ENCODE peak calls at places on chromosomes 3 and 15, in four cellular contexts. L is cardiac muscle cell, T is AG04450, Z is lower leg skin. E is an unnamed sample.

GRCh38 chr15:34241376-34242350 is 16.8 kb downstream of the EMC4 start:
- DNase-seq in L (peak; percentile 60), T (no peak), Z (no peak), E (peak; percentile 70)

GRCh38 chr3:178236555-178237277 is 299.5 kb upstream of the KCNMB2 start:
- DNase-seq in L (peak; percentile 64), T (no peak), Z (no peak), E (peak; percentile 71)

GRCh38 chr3:184993394-184993793 is 159.5 kb downstream of the C3orf70 start:
- DNase-seq in L (peak; percentile 7), T (no peak), Z (no peak), E (peak; percentile 3)

GRCh38 chr15:47184003-47184404 is 533.3 kb upstream of the SEMA6D start:
- DNase-seq in L (no peak), T (no peak), Z (peak; percentile 83), E (no peak)

GRCh38 chr3:122562923-122563716 is 980 bp downstream of the PARP9 start:
- DNase-seq in L (peak; percentile 8), T (no peak), Z (no peak), E (no peak)

GRCh38 chr15:51310064-51310463 is 28.3 kb downstream of the CYP19A1 start:
- DNase-seq in L (peak; percentile 89), T (no peak), Z (no peak), E (peak; percentile 83)

GRCh38 chr15:28959326-28959725 is 73.6 kb downstream of the APBA2 start:
- DNase-seq in L (no peak), T (no peak), Z (peak; percentile 58), E (no peak)

GRCh38 chr15:51312132-51312531 is 26.3 kb downstream of the CYP19A1 start:
- DNase-seq in L (peak; percentile 51), T (peak; percentile 68), Z (no peak), E (peak; percentile 57)

GRCh38 chr3:142353571-142353970 is 94.3 kb downstream of the XRN1 start:
- DNase-seq in L (peak; percentile 7), T (no peak), Z (no peak), E (peak; percentile 17)

GRCh38 chr3:57655727-57656126 is 37.1 kb downstream of the DENND6A start:
- DNase-seq in L (no peak), T (no peak), Z (no peak), E (no peak)

GRCh38 chr15:101522621-101523559 is 33.4 kb upstream of the PCSK6 start:
- DNase-seq in L (no peak), T (no peak), Z (peak; percentile 70), E (no peak)

GRCh38 chr15:78938608-78939488 is 6.0 kb downstream of the CTSH start:
- DNase-seq in L (no peak), T (no peak), Z (no peak), E (no peak)

GRCh38 chr3:56469141-56469540 is 874 bp upstream of the ERC2 start:
- DNase-seq in L (peak; percentile 2), T (no peak), Z (no peak), E (peak; percentile 3)

GRCh38 chr3:146159037-146159436 is 1.9 kb downstream of the PLOD2 start:
- DNase-seq in L (no peak), T (no peak), Z (no peak), E (no peak)
- H3K4me3 ChIP-seq in L (peak overlapping the region; percentile 79), T (peak overlapping the region; percentile 75), Z (no peak overlapping the region), E (peak overlapping the region; percentile 67)

DNA sequence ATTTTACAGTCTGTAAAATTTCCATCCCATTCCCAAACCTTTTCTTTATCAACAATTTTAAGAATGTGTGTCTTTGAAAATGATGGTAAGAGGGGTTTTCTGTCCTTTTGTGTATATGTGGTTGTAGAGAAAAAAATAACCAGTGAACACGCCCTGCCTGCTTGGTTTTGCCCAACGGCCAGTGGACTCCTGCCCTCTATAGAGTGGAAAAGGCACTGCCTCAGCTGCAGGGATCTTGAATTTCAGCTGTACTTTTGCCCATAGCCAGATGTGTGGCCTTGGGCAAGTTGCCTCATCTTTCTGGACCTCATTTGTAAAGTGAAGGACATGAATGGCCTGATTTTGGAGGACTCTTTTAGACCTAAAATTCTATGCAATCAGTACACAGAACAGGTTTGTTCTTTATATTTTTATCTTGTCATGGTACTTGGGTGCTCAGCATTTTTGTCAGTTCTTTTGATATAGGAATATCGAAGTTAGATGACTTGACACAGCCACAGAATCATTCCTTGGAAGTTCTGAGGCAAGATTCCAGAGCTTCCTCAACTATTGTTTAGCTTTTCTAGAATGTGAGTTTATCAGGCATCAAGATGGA is 81.0 kb downstream of the CLDN11 start:
- DNase-seq in L (peak; percentile 84), T (peak; percentile 15), Z (no peak), E (peak; percentile 71)
- TF ChIP-seq CTCF in L (peak; percentile 87), T (peak; percentile 60), Z (no peak), E (peak; percentile 74)

GRCh38 chr3:42472555-42472954 is 29.9 kb upstream of the VIPR1 start:
- DNase-seq in L (no peak), T (no peak), Z (peak; percentile 66), E (no peak)
- H3K4me3 ChIP-seq in L (no peak overlapping the region), T (no peak overlapping the region), Z (no peak overlapping the region), E (peak overlapping the region; percentile 26)

GRCh38 chr3:98980915-98981596 is 79.6 kb upstream of the DCBLD2 start:
- DNase-seq in L (peak; percentile 20), T (no peak), Z (no peak), E (peak; percentile 39)

GRCh38 chr3:98986073-98986472 is 84.6 kb upstream of the DCBLD2 start:
- DNase-seq in L (peak; percentile 72), T (peak; percentile 91), Z (no peak), E (peak; percentile 80)

GRCh38 chr3:98984024-98984423 is 82.5 kb upstream of the DCBLD2 start:
- DNase-seq in L (no peak), T (no peak), Z (no peak), E (no peak)

GRCh38 chr3:98982336-98982735 is 80.8 kb upstream of the DCBLD2 start:
- DNase-seq in L (no peak), T (no peak), Z (no peak), E (no peak)

DNA sequence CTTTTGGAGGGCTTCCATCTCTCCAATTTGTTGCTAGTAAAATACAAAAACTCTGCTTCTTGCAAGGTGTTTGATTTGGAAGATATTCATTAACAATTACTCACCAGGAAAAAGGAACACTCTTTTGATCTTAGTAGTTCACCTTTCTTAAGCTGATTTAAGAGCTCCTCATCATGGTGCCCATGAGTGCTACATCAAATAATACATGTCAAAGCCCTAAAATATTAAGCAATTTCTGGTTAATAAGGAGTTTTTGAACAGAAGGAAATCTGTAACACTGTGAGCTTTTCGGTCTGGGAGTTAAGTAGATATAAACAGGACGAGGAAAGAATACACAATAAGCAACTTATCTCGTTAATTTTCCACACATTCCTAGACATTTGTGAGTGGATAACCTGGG is 83.9 kb upstream of the DCBLD2 start:
- DNase-seq in L (peak; percentile 42), T (no peak), Z (no peak), E (peak; percentile 53)
- TF ChIP-seq CTCF in L (no peak), T (no peak), Z (no peak), E (peak; percentile 17)

GRCh38 chr3:28564211-28564610 is 215.6 kb upstream of the AZI2 start:
- DNase-seq in L (no peak), T (no peak), Z (no peak), E (peak; percentile 4)
- H3K4me3 ChIP-seq in L (no peak overlapping the region), T (no peak overlapping the region), Z (no peak overlapping the region), E (no peak overlapping the region)

GRCh38 chr3:167898091-167898490 is 162.6 kb downstream of the SERPINI1 start:
- DNase-seq in L (no peak), T (no peak), Z (no peak), E (no peak)

GRCh38 chr3:167895178-167895577 is 159.7 kb downstream of the SERPINI1 start:
- DNase-seq in L (no peak), T (no peak), Z (no peak), E (no peak)

GRCh38 chr3:167892204-167892603 is 156.7 kb downstream of the SERPINI1 start:
- DNase-seq in L (no peak), T (no peak), Z (no peak), E (no peak)

GRCh38 chr3:167899090-167899489 is 163.6 kb downstream of the SERPINI1 start:
- DNase-seq in L (no peak), T (no peak), Z (no peak), E (no peak)

GRCh38 chr3:167895684-167896083 is 160.2 kb downstream of the SERPINI1 start:
- DNase-seq in L (no peak), T (no peak), Z (no peak), E (no peak)
- TF ChIP-seq CTCF in L (no peak), T (no peak), Z (no peak), E (no peak)

E was measured in fibroblast of pulmonary artery.